ENCODE peak calls at places on chromosomes 13 and 19, in eight cellular contexts. X is nephron progenitor cell, H is tibial artery, Z is Peyer's patch, I is WERI-Rb-1, U is Calu3, N is RWPE1, M is cardiac fibroblast. D is an unnamed sample.

GRCh38 chr13:41603917-41604316 is 146.6 kb downstream of the RGCC start:
- DNase-seq in X (no peak), H (no peak), Z (no peak), I (no peak), U (peak; percentile 51), N (peak; percentile 85), M (peak; percentile 59), D (no peak)

GRCh38 chr13:111975539-111976473 is 91.1 kb upstream of the SOX1 start:
- DNase-seq in X (no peak), H (no peak), Z (no peak), I (no peak), U (no peak), N (no peak), M (no peak), D (no peak)

GRCh38 chr19:38737297-38737865 is 6.9 kb downstream of the CAPN12 start:
- DNase-seq in X (no peak), H (no peak), Z (no peak), I (no peak), U (no peak), N (no peak), M (no peak), D (no peak)

GRCh38 chr19:56350416-56351045 is 35.9 kb upstream of the ZSCAN5A start:
- DNase-seq in X (peak; percentile 51), H (peak; percentile 56), Z (no peak), I (peak; percentile 46), U (peak; percentile 56), N (peak; percentile 24), M (peak; percentile 61), D (peak; percentile 41)

GRCh38 chr13:111859361-111860105 is 207.4 kb upstream of the SOX1 start:
- DNase-seq in X (no peak), H (no peak), Z (no peak), I (no peak), U (no peak), N (no peak), M (no peak), D (no peak)

GRCh38 chr19:14381689-14382474 is 638 bp downstream of the ADGRE5 start:
- DNase-seq in X (no peak), H (peak; percentile 62), Z (peak; percentile 71), I (no peak), U (peak; percentile 71), N (peak; percentile 46), M (peak; percentile 60), D (no peak)

GRCh38 chr19:4449022-4449825 is 8.4 kb downstream of the UBXN6 start:
- DNase-seq in X (no peak), H (peak; percentile 60), Z (no peak), I (no peak), U (no peak), N (no peak), M (no peak), D (no peak)

GRCh38 chr19:30076751-30077670 is 135.0 kb downstream of the URI1 start:
- DNase-seq in X (no peak), H (no peak), Z (peak; percentile 21), I (no peak), U (no peak), N (no peak), M (no peak), D (peak; percentile 9)

GRCh38 chr13:74133657-74134201 is 475 bp downstream of the KLF12 start:
- DNase-seq in X (peak; percentile 82), H (peak; percentile 88), Z (peak; percentile 71), I (peak; percentile 84), U (peak; percentile 30), N (peak; percentile 60), M (peak; percentile 98), D (peak; percentile 82)

GRCh38 chr19:3176715-3177501 is 1.7 kb upstream of the S1PR4 start:
- DNase-seq in X (no peak), H (no peak), Z (peak; percentile 48), I (no peak), U (peak; percentile 69), N (peak; percentile 91), M (peak; percentile 17), D (no peak)

GRCh38 chr19:38892841-38893240 is 6.6 kb downstream of the SIRT2 start:
- DNase-seq in X (no peak), H (no peak), Z (no peak), I (peak; percentile 25), U (no peak), N (no peak), M (no peak), D (no peak)

GRCh38 chr19:40502647-40503046 is 35.8 kb downstream of the SPTBN4 start:
- DNase-seq in X (no peak), H (no peak), Z (no peak), I (no peak), U (peak; percentile 63), N (no peak), M (peak; percentile 3), D (no peak)

GRCh38 chr19:14577885-14578427 is 4.9 kb upstream of the CLEC17A start:
- DNase-seq in X (no peak), H (no peak), Z (no peak), I (peak; percentile 86), U (no peak), N (no peak), M (no peak), D (peak; percentile 51)

DNA sequence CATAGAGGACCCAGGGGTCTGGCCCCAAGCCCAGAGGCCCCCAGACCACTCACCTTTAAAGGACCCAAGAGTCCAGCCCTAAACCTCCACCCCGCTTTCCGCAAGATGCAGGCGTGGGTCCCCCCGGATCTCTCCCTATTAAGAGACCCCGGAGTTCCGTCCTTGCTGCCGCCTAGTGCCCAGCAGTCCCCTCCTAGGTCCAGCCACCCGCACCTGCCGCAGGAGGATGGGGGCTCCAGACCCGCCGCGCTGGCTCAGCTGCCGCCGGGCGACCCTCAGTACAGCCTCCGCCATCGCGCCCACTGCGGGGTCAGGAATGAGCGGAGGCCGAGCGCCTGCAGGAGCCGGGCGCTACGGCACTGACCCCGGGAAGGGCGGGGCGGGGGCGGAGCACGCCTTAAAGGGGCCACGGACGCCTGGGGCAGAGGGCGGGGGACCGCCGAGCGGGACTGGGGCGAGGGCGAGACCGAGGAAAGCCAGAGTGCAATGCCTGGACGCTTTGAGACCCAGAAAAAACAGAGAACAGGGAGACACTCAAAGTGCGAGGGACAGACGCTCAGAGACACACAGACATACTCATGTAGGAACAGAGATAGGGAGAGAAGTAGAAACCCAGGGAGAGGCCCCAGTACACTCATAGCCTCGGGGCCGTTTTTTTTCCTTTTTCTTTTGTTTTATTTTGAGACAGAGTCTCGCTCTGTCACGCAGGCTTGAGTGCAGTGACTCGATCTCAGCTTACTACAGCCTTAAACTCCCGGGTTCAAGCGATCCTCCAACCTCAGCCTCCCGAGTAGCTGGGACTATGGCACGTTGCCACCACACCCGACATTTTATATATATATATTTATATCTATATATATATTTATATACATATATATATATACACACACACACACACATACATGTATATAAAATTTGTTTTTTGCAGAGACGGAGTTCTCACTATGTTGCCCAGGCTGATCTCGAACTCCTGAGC is at the start of gene ETHE1:
- DNase-seq in X (peak; percentile 90), H (peak; percentile 83), Z (peak; percentile 93), I (peak; percentile 84), U (peak; percentile 86), N (peak; percentile 79), M (peak; percentile 64), D (peak; percentile 93)
- TF ChIP-seq CTCF in X (no peak), H (no peak), Z (no peak), I (no peak), U (no peak), N (no peak), M (no peak), D (no peak)

DNA sequence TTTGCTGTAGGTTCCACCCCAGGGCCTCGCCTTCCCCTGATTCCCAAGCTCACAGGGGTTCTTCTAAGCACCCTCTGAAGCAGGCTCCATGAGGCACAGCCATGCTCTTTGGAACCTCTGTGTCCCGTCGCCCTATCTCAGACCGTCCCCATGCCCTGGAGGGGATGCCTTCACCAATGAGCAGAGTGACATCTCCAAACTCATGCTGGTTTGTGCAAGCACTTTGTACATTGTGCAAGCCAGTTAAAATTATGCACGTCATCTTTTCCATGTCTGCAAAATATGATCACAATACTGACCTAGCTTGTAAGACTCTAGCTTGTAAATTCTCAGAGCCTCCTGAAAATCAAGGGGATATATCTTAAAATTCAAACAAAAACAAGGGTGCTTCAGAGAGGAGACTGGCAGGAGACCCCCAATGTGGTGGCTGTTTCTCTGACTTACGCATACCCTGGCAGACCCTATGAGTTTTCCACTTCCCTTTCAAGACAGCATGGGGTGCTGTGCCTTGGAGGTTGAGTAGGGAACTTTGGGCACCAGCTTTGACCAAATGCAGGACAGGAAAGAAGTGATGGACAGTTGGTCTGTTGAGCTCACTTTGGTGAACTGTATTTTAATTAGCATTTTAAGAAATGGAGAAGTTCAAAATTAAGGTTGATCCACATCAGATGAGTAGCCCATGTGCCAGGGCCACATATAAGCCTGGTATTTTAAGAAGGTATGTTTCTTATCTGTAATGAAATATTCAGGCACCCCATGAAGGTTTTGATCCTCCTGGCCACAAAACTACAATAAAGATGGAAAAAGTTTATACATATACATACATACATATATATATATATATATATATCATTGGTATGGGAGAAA is 46.2 kb upstream of the RAP2A start:
- DNase-seq in X (no peak), H (no peak), Z (no peak), I (no peak), U (no peak), N (no peak), M (no peak), D (no peak)
- TF ChIP-seq CTCF in X (no peak), H (no peak), Z (no peak), I (no peak), U (no peak), N (no peak), M (no peak), D (no peak)

DNA sequence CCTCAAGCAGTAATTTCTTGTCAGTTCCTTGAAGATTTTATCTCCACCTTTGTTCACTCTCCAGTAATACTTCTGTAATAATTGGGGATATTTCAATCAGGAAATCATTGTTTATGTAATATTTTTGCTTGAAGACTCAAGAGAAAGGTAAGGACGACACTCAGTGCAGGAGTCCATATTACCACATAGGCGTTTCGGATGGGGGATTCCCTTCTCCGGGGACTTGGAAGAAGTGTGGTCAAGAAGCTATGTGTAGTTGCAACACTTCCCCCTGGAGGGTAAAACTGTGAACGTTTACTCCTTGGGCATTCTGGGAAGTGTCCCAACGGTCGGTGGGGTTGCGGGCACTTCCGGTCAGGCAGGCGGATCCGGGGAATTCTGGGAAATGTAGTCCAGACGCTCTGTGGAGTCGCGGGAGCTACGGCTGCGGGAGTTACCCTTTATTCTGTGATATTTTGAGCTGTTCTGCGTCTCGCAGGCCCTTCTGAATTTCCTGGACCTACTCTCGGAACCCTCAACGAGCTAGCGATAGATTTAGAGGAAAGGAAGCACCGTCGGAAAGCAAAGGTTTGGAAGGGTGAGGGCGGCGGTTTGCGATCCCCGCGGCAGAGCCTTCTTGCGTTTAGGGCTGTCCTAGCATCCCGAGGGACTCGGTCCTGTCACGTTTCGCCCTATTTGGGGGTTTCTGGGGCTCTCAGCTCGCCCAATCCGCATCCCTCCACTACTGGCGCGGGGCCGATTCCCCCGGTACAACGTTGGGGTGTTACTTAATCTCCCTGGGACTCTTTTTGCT is at the start of gene ZNF221:
- DNase-seq in X (peak; percentile 82), H (peak; percentile 89), Z (peak; percentile 87), I (peak; percentile 94), U (peak; percentile 94), N (peak; percentile 87), M (peak; percentile 99), D (peak; percentile 87)
- TF ChIP-seq CTCF in X (peak; percentile 46), H (peak; percentile 35), Z (no peak), I (peak; percentile 60), U (peak; percentile 45), N (peak; percentile 37), M (peak; percentile 14), D (peak; percentile 49)

DNA sequence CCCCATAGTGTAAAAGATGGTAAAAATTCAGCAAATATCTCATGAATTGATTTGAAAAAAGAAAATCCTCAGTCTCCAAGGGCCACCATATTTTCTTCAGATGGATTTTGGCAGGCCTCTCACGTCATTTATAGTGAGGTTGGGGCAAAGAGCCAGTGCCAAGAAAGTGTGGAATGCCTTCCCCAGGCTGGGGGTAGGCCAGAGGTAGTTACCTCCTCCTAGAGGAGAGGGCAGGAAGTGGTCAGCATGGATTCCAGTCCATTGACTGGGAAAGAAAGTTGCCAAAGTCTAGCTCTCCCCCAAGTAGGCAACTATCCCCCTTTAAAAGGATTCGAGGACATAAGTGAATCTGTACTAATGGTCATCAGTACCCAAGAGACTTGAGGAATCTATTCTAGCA is 68.4 kb upstream of the KCTD4 start:
- DNase-seq in X (no peak), H (no peak), Z (no peak), I (no peak), U (no peak), N (no peak), M (peak; percentile 27), D (no peak)
- TF ChIP-seq CTCF in X (no peak), H (no peak), Z (no peak), I (no peak), U (no peak), N (no peak), M (no peak), D (no peak)

D was measured in glutamatergic neuron.